ENCODE peak calls at places on chromosomes 2 and 18, in nine cellular contexts. F is A172; D is SK-N-SH; V is stimulated activated CD8-positive, alpha-beta memory T cell treated with anti-CD3 and anti-CD28 coated beads, Interleukin-15, amount 100 ng/mL, for 24 hours; P is psoas muscle; C is posterior vena cava; A is WTC11; H is activated T-helper 1 cell treated with anti-CD3 and anti-CD28 coated beads, Interleukin-12 subunit alpha, Interleukin-12 subunit beta, Interleukin-2, Interleukin-4 antibody, amounts not matched to agents 30 ng/mL and 10 ng/mL and 1 ng/mL, durations not matched to agents 14 hours and 24 hours and 36 hours; Z is cardiac septum. N is an unnamed sample.
A peak's percentile ranks its signal among the peaks of the same experiment; 100 is the strongest.

GRCh38 chr2:173191601-173192000 is 116.0 kb downstream of the MAP3K20 start:
- DNase-seq in F (peak; percentile 83), D (no peak), V (no peak), P (no peak), C (no peak), A (no peak), H (no peak), Z (no peak), N (no peak)

GRCh38 chr2:202488671-202489070 is 112.5 kb downstream of the BMPR2 start:
- DNase-seq in F (no peak), D (no peak), V (no peak), P (no peak), C (no peak), A (no peak), H (no peak), Z (no peak), N (no peak)

GRCh38 chr2:241204490-241204889 is 16.0 kb downstream of the ANO7 start:
- DNase-seq in F (no peak), D (no peak), V (no peak), P (peak; percentile 12), C (no peak), A (no peak), H (no peak), Z (no peak), N (no peak)

GRCh38 chr18:26549103-26549485 is 741 bp upstream of the KCTD1 start:
- DNase-seq in F (peak; percentile 32), D (peak; percentile 69), V (no peak), P (peak; percentile 25), C (no peak), A (no peak), H (no peak), Z (no peak), N (no peak)

GRCh38 chr2:177667626-177668025 is 275.1 kb downstream of the AGPS start:
- DNase-seq in F (peak; percentile 27), D (no peak), V (no peak), P (no peak), C (no peak), A (no peak), H (no peak), Z (no peak), N (no peak)

GRCh38 chr18:31722369-31722957 is 38.1 kb upstream of the B4GALT6 start:
- DNase-seq in F (peak; percentile 79), D (peak; percentile 76), V (peak; percentile 44), P (peak; percentile 71), C (peak; percentile 84), A (peak; percentile 91), H (peak; percentile 50), Z (peak; percentile 79), N (peak; percentile 85)

GRCh38 chr2:133438026-133438425 is 130.2 kb downstream of the NCKAP5 start:
- DNase-seq in F (no peak), D (no peak), V (no peak), P (no peak), C (no peak), A (no peak), H (no peak), Z (no peak), N (no peak)

GRCh38 chr2:66686768-66687167 is 251.8 kb downstream of the MEIS1 start:
- DNase-seq in F (peak; percentile 40), D (no peak), V (no peak), P (no peak), C (no peak), A (no peak), H (no peak), Z (no peak), N (no peak)

GRCh38 chr2:17363846-17364245 is 154.4 kb downstream of the RAD51AP2 start:
- DNase-seq in F (no peak), D (no peak), V (no peak), P (no peak), C (no peak), A (no peak), H (no peak), Z (no peak), N (no peak)

GRCh38 chr2:196242131-196242620 is 70.8 kb upstream of the STK17B start:
- DNase-seq in F (peak; percentile 19), D (no peak), V (no peak), P (no peak), C (no peak), A (no peak), H (peak; percentile 26), Z (no peak), N (no peak)

GRCh38 chr2:63081404-63081803 is 30.8 kb downstream of the OTX1 start:
- DNase-seq in F (no peak), D (no peak), V (no peak), P (no peak), C (no peak), A (no peak), H (no peak), Z (no peak), N (no peak)

GRCh38 chr2:73614997-73615396 is 27.2 kb downstream of the NAT8 start:
- DNase-seq in F (no peak), D (no peak), V (no peak), P (no peak), C (no peak), A (no peak), H (no peak), Z (no peak), N (no peak)

GRCh38 chr2:54574107-54574859 is 118.2 kb downstream of the SPTBN1 start:
- DNase-seq in F (peak; percentile 88), D (no peak), V (no peak), P (peak; percentile 37), C (no peak), A (no peak), H (peak; percentile 71), Z (peak; percentile 78), N (no peak)

GRCh38 chr2:64035067-64035942 is 16.1 kb upstream of the VPS54 start:
- DNase-seq in F (no peak), D (no peak), V (no peak), P (no peak), C (no peak), A (no peak), H (peak; percentile 18), Z (no peak), N (no peak)

GRCh38 chr18:45402485-45403056 is 212.7 kb upstream of the SLC14A2 start:
- DNase-seq in F (peak; percentile 67), D (no peak), V (no peak), P (no peak), C (no peak), A (no peak), H (no peak), Z (no peak), N (no peak)

GRCh38 chr18:60556326-60556725 is 183.8 kb upstream of the MC4R start:
- DNase-seq in F (no peak), D (no peak), V (no peak), P (no peak), C (no peak), A (no peak), H (no peak), Z (no peak), N (no peak)

GRCh38 chr2:208210688-208211451 is 21.0 kb upstream of the C2orf80 start:
- DNase-seq in F (no peak), D (no peak), V (no peak), P (no peak), C (no peak), A (no peak), H (no peak), Z (no peak), N (no peak)

GRCh38 chr2:167406558-167406957 is 518.3 kb downstream of the XIRP2 start:
- DNase-seq in F (peak; percentile 95), D (no peak), V (no peak), P (no peak), C (no peak), A (peak; percentile 66), H (no peak), Z (no peak), N (no peak)